ENCODE peak calls at places on chromosomes 11 and 22, in four cellular contexts. G is HCT116, E is brain microvascular endothelial cell, H is pancreas. Y is an unnamed sample.

GRCh38 chr22:18997925-18998315 is 61.8 kb upstream of the PRODH start:
- DNase-seq in G (no peak), E (no peak), H (no peak), Y (no peak)

GRCh38 chr22:28799125-28799833 is 1.1 kb downstream of the XBP1 start:
- DNase-seq in G (peak), E (peak), H (peak), Y (peak)

GRCh38 chr22:48855013-48855412 is 972.7 kb downstream of the BRD1 start:
- DNase-seq in G (no peak), E (no peak), H (no peak), Y (no peak)

GRCh38 chr22:19477321-19478085 is 1.5 kb downstream of the UFD1 start:
- DNase-seq in G (no peak), E (no peak), H (no peak), Y (no peak)

GRCh38 chr11:15119826-15120225 is 5.1 kb downstream of the INSC start:
- DNase-seq in G (no peak), E (no peak), H (no peak), Y (no peak)

GRCh38 chr11:22703561-22703960 is 37.1 kb downstream of the GAS2 start:
- DNase-seq in G (no peak), E (no peak), H (no peak), Y (no peak)

GRCh38 chr11:108606070-108606469 is 12.5 kb upstream of the EXPH5 start:
- DNase-seq in G (no peak), E (no peak), H (no peak), Y (no peak)

GRCh38 chr11:116742104-116742503 is 30.7 kb downstream of the BUD13 start:
- DNase-seq in G (no peak), E (peak), H (no peak), Y (no peak)

GRCh38 chr22:35972559-35972958 is 56.1 kb downstream of the RBFOX2 start:
- DNase-seq in G (no peak), E (no peak), H (no peak), Y (no peak)

GRCh38 chr11:3119141-3119821 is 45.8 kb downstream of the OSBPL5 start:
- DNase-seq in G (no peak), E (no peak), H (peak), Y (no peak)

GRCh38 chr11:96045622-96046456 is 121.9 kb upstream of the MTMR2 start:
- DNase-seq in G (no peak), E (peak), H (peak), Y (no peak)

GRCh38 chr11:72328366-72329224 is 84.6 kb upstream of the PHOX2A start:
- DNase-seq in G (no peak), E (no peak), H (no peak), Y (no peak)

GRCh38 chr11:5229388-5229787 is 2.5 kb upstream of the HBB start:
- DNase-seq in G (no peak), E (no peak), H (no peak), Y (no peak)

GRCh38 chr22:38843716-38844660 is at the start of gene NPTXR:
- DNase-seq in G (no peak), E (no peak), H (peak), Y (peak)

GRCh38 chr11:86873573-86874083 is 73.3 kb downstream of the PRSS23 start:
- DNase-seq in G (no peak), E (no peak), H (no peak), Y (no peak)

GRCh38 chr11:6307879-6308278 is 12.4 kb downstream of the CAVIN3 start:
- DNase-seq in G (no peak), E (peak), H (no peak), Y (peak)

GRCh38 chr11:94449437-94449836 is 44.2 kb downstream of the MRE11 start:
- DNase-seq in G (no peak), E (peak), H (no peak), Y (peak)

DNA sequence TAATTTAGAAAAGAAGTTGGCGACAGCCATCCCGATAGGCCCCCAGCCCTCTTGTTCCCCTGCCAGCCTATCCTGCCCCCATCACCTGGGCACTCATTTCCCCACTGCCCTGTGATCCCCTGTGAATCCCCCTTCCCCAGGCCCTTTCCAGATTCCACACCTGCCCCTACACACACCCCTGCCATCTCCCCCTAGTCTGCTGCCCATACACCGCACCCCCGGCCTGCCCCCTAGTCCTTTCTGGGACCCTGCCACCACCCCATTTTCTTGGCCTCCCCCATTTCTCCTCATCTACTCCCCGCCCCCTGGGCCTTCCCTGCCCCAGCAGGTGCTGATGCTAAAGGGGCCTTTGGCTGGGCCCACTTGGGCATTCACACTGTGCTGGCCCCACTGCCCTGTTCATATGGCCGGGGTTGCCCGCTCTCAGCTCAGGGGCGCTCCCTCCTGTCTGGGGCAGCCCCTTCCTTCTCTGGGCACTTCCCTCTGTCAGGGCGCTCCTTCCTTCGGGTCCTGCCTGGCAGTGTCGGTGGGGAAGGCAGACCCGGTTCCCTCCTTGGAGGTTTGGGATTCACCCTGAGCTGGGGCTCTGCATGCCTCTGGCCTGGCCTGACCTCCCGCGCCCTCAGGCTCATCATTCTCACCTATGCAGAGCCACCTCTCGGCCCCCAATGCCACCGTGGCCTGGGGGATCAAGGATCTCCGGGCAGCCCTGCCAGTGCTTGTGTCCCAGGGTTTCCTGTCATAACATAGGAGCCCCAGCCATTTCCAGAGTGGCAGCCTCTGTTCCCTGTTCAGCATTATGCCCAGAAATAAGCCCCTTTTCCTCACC is 108.2 kb downstream of the BCR start:
- DNase-seq in G (no peak), E (no peak), H (no peak), Y (no peak)
- H3K27ac ChIP-seq in G (no peak), E (no peak), H (no peak), Y (peak)

GRCh38 chr11:128085276-128085675 is 502.1 kb downstream of the ETS1 start:
- DNase-seq in G (no peak), E (no peak), H (no peak), Y (no peak)

GRCh38 chr11:128089962-128090361 is 497.4 kb downstream of the ETS1 start:
- DNase-seq in G (no peak), E (no peak), H (no peak), Y (no peak)

GRCh38 chr11:128086794-128087193 is 500.6 kb downstream of the ETS1 start:
- DNase-seq in G (no peak), E (no peak), H (no peak), Y (no peak)
- TF ChIP-seq CTCF in G (no peak), E (no peak), H (no peak), Y (no peak)

GRCh38 chr11:68355471-68355870 is 43.1 kb downstream of the LRP5 start:
- DNase-seq in G (no peak), E (no peak), H (no peak), Y (no peak)

GRCh38 chr11:68354181-68354872 is 41.9 kb downstream of the LRP5 start:
- DNase-seq in G (peak), E (peak), H (peak), Y (peak)

GRCh38 chr11:68357568-68357967 is 45.2 kb downstream of the LRP5 start:
- DNase-seq in G (no peak), E (no peak), H (no peak), Y (no peak)

GRCh38 chr11:68361702-68362101 is 49.3 kb downstream of the LRP5 start:
- DNase-seq in G (no peak), E (no peak), H (no peak), Y (no peak)

GRCh38 chr11:68358416-68358815 is 46.0 kb downstream of the LRP5 start:
- DNase-seq in G (no peak), E (no peak), H (peak), Y (no peak)
- H3K27ac ChIP-seq in G (no peak), E (no peak), H (no peak), Y (no peak)

GRCh38 chr11:68312780-68313573 is 586 bp downstream of the LRP5 start:
- DNase-seq in G (no peak), E (no peak), H (peak), Y (peak)
- TF ChIP-seq CTCF in G (no peak), E (no peak), H (no peak), Y (no peak)

Y was measured in RWPE1.